ENCODE peak calls at places on chromosomes 5 and 9, in seven cellular contexts. Y, M, B, I, O, A and D are unnamed samples.

GRCh38 chr9:35604578-35605335 is at the start of gene TESK1:
- DNase-seq in Y (peak; percentile 48), M (peak; percentile 79), B (no peak), I (peak; percentile 96), O (peak; percentile 94), A (peak; percentile 34), D (peak; percentile 88)

GRCh38 chr5:142717582-142718215 is 31.8 kb upstream of the FGF1 start:
- DNase-seq in Y (no peak), M (no peak), B (no peak), I (no peak), O (no peak), A (peak; percentile 72), D (peak; percentile 14)

GRCh38 chr5:74400067-74400466 is 240.5 kb downstream of the ENC1 start:
- DNase-seq in Y (no peak), M (peak; percentile 57), B (no peak), I (no peak), O (no peak), A (no peak), D (no peak)

GRCh38 chr5:109694451-109694891 is 4.7 kb downstream of the MAN2A1 start:
- DNase-seq in Y (no peak), M (no peak), B (no peak), I (no peak), O (no peak), A (peak; percentile 76), D (no peak)

GRCh38 chr9:119961774-119962408 is 592.7 kb upstream of the BRINP1 start:
- DNase-seq in Y (peak; percentile 27), M (no peak), B (no peak), I (no peak), O (peak; percentile 5), A (peak; percentile 29), D (peak; percentile 56)

GRCh38 chr9:76342201-76342600 is 52.0 kb downstream of the RFK start:
- DNase-seq in Y (no peak), M (no peak), B (no peak), I (no peak), O (no peak), A (no peak), D (no peak)

GRCh38 chr5:757346-757930 is 27.1 kb downstream of the ZDHHC11B start:
- DNase-seq in Y (no peak), M (no peak), B (no peak), I (no peak), O (no peak), A (no peak), D (no peak)

GRCh38 chr9:132474253-132474652 is 64.2 kb downstream of the CFAP77 start:
- DNase-seq in Y (no peak), M (no peak), B (no peak), I (peak; percentile 24), O (no peak), A (peak; percentile 1), D (no peak)

GRCh38 chr5:116360008-116360853 is 214.4 kb downstream of the SEMA6A start:
- DNase-seq in Y (no peak), M (peak; percentile 62), B (no peak), I (no peak), O (no peak), A (no peak), D (peak; percentile 90)

GRCh38 chr5:95273956-95274520 is 10.9 kb downstream of the MCTP1 start:
- DNase-seq in Y (no peak), M (no peak), B (no peak), I (no peak), O (no peak), A (no peak), D (no peak)

GRCh38 chr9:92385474-92385873 is 18.9 kb downstream of the OGN start:
- DNase-seq in Y (no peak), M (no peak), B (no peak), I (no peak), O (no peak), A (no peak), D (no peak)

GRCh38 chr9:115369322-115369957 is 251.5 kb upstream of the TNC start:
- DNase-seq in Y (no peak), M (no peak), B (no peak), I (no peak), O (no peak), A (peak; percentile 91), D (no peak)

GRCh38 chr9:124218438-124219289 is 39.1 kb upstream of the NEK6 start:
- DNase-seq in Y (peak; percentile 36), M (no peak), B (no peak), I (peak; percentile 89), O (peak; percentile 68), A (peak; percentile 66), D (no peak)

GRCh38 chr5:14672508-14673394 is 8.2 kb downstream of the OTULIN start:
- DNase-seq in Y (no peak), M (no peak), B (no peak), I (no peak), O (no peak), A (peak; percentile 35), D (no peak)

GRCh38 chr5:60891667-60892066 is 47.6 kb upstream of the ELOVL7 start:
- DNase-seq in Y (no peak), M (no peak), B (no peak), I (no peak), O (no peak), A (no peak), D (no peak)

GRCh38 chr5:65262590-65263189 is 219.0 kb downstream of the ADAMTS6 start:
- DNase-seq in Y (no peak), M (no peak), B (no peak), I (no peak), O (no peak), A (peak; percentile 93), D (no peak)

GRCh38 chr9:124386201-124386600 is 29.0 kb downstream of the PSMB7 start:
- DNase-seq in Y (no peak), M (no peak), B (no peak), I (no peak), O (no peak), A (peak; percentile 11), D (no peak)

GRCh38 chr5:52356311-52356918 is 431.3 kb upstream of the ITGA1 start:
- DNase-seq in Y (no peak), M (no peak), B (no peak), I (no peak), O (no peak), A (peak; percentile 2), D (no peak)

GRCh38 chr5:81609810-81610375 is 141.0 kb downstream of the SSBP2 start:
- DNase-seq in Y (no peak), M (no peak), B (no peak), I (no peak), O (no peak), A (no peak), D (no peak)

GRCh38 chr9:12643686-12644085 is 49.5 kb upstream of the TYRP1 start:
- DNase-seq in Y (no peak), M (no peak), B (no peak), I (no peak), O (no peak), A (no peak), D (no peak)

GRCh38 chr5:1880377-1881272 is 2.1 kb downstream of the IRX4 start:
- DNase-seq in Y (no peak), M (no peak), B (no peak), I (no peak), O (no peak), A (no peak), D (no peak)

GRCh38 chr5:96175090-96175489 is 213.4 kb upstream of the ELL2 start:
- DNase-seq in Y (peak; percentile 33), M (no peak), B (no peak), I (no peak), O (peak; percentile 7), A (no peak), D (no peak)

GRCh38 chr9:127905788-127906191 is 6.4 kb upstream of the ST6GALNAC6 start:
- DNase-seq in Y (no peak), M (peak; percentile 48), B (no peak), I (peak; percentile 90), O (no peak), A (no peak), D (peak; percentile 90)

GRCh38 chr9:127904518-127904887 is 5.1 kb upstream of the ST6GALNAC6 start:
- DNase-seq in Y (no peak), M (peak; percentile 84), B (no peak), I (peak; percentile 86), O (no peak), A (no peak), D (peak; percentile 89)

GRCh38 chr9:127904888-127905728 is 5.7 kb upstream of the ST6GALNAC6 start:
- DNase-seq in Y (no peak), M (peak; percentile 30), B (no peak), I (peak; percentile 83), O (no peak), A (no peak), D (no peak)

GRCh38 chr9:127907867-127908659 is 8.7 kb upstream of the ST6GALNAC6 start:
- DNase-seq in Y (no peak), M (peak; percentile 36), B (no peak), I (peak; percentile 76), O (no peak), A (no peak), D (no peak)

GRCh38 chr9:127903557-127904475 is 4.4 kb upstream of the ST6GALNAC6 start:
- DNase-seq in Y (no peak), M (peak; percentile 75), B (peak; percentile 86), I (peak; percentile 95), O (peak; percentile 42), A (no peak), D (peak; percentile 89)
- TF ChIP-seq POLR2A in Y (no peak), M (no peak), B (no peak), I (no peak), O (peak; percentile 24), A (no peak), D (peak; percentile 9)

GRCh38 chr9:113399646-113400200 is 1.4 kb downstream of the ALAD start:
- DNase-seq in Y (no peak), M (no peak), B (no peak), I (no peak), O (no peak), A (no peak), D (no peak)

GRCh38 chr9:113403651-113404050 is 2.6 kb upstream of the ALAD start:
- DNase-seq in Y (no peak), M (no peak), B (no peak), I (no peak), O (no peak), A (no peak), D (no peak)

GRCh38 chr9:113397077-113397696 is 3.9 kb downstream of the ALAD start:
- DNase-seq in Y (no peak), M (no peak), B (no peak), I (no peak), O (no peak), A (no peak), D (no peak)

GRCh38 chr9:113398796-113399195 is 2.3 kb downstream of the ALAD start:
- DNase-seq in Y (no peak), M (no peak), B (no peak), I (no peak), O (no peak), A (no peak), D (no peak)

GRCh38 chr9:113401027-113401792 is at the start of gene ALAD:
- DNase-seq in Y (peak; percentile 94), M (peak; percentile 100), B (peak; percentile 98), I (peak; percentile 100), O (peak; percentile 98), A (peak; percentile 97), D (peak; percentile 100)
- TF ChIP-seq POLR2A in Y (peak; percentile 41), M (no peak), B (peak; percentile 57), I (no peak), O (peak; percentile 30), A (no peak), D (no peak)

GRCh38 chr9:98866435-98867108 is 59.1 kb downstream of the GALNT12 start:
- DNase-seq in Y (no peak), M (no peak), B (no peak), I (no peak), O (no peak), A (no peak), D (no peak)
- TF ChIP-seq POLR2A in Y (no peak), M (no peak), B (no peak), I (no peak), O (no peak), A (no peak), D (no peak)

GRCh38 chr5:79990598-79991507 is at the start of gene MTX3:
- DNase-seq in Y (peak; percentile 61), M (peak; percentile 89), B (peak; percentile 74), I (peak; percentile 94), O (peak; percentile 54), A (peak; percentile 73), D (peak; percentile 87)
- TF ChIP-seq POLR2A in Y (peak; percentile 25), M (peak; percentile 33), B (no peak), I (no peak), O (peak; percentile 68), A (peak; percentile 56), D (no peak)